ENCODE peak calls at places on chromosome 19, in four cellular contexts. N is pancreas, P is fibroblast of lung, Y is AG09309. X is an unnamed sample.
A peak's percentile ranks its signal among the peaks of the same experiment; 100 is the strongest.

GRCh38 chr19:19388568-19389555 is 16.6 kb upstream of the GATAD2A start:
- DNase-seq in N (no peak), P (no peak), Y (no peak), X (no peak)

GRCh38 chr19:30161770-30162169 is 210.4 kb upstream of the ZNF536 start:
- DNase-seq in N (no peak), P (no peak), Y (no peak), X (no peak)

GRCh38 chr19:31283701-31284100 is 65.5 kb downstream of the TSHZ3 start:
- DNase-seq in N (no peak), P (no peak), Y (no peak), X (no peak)

GRCh38 chr19:9885077-9885552 is 50.0 kb downstream of the PIN1 start:
- DNase-seq in N (no peak), P (peak; percentile 23), Y (no peak), X (no peak)

GRCh38 chr19:7590256-7590655 is 5.4 kb upstream of the CAMSAP3 start:
- DNase-seq in N (no peak), P (no peak), Y (no peak), X (no peak)

GRCh38 chr19:38429055-38429810 is 3.2 kb upstream of the RASGRP4 start:
- DNase-seq in N (no peak), P (no peak), Y (no peak), X (no peak)

GRCh38 chr19:7494416-7495098 is 5.7 kb upstream of the PEX11G start:
- DNase-seq in N (peak; percentile 66), P (peak; percentile 31), Y (no peak), X (no peak)

GRCh38 chr19:42345191-42345812 is 19.9 kb downstream of the MEGF8 start:
- DNase-seq in N (no peak), P (no peak), Y (peak; percentile 37), X (no peak)

GRCh38 chr19:38079926-38080380 is 144.1 kb downstream of the DPF1 start:
- DNase-seq in N (no peak), P (peak; percentile 96), Y (peak; percentile 77), X (peak; percentile 71)

GRCh38 chr19:50547385-50548190 is 20.6 kb downstream of the LRRC4B start:
- DNase-seq in N (no peak), P (no peak), Y (no peak), X (no peak)

GRCh38 chr19:12992729-12993128 is 2.5 kb upstream of the NFIX start:
- DNase-seq in N (no peak), P (no peak), Y (no peak), X (no peak)

GRCh38 chr19:41774515-41774980 is 19.2 kb downstream of the CEACAM6 start:
- DNase-seq in N (no peak), P (no peak), Y (no peak), X (no peak)

GRCh38 chr19:7010722-7011593 is 10.3 kb downstream of the MBD3L2B start:
- DNase-seq in N (no peak), P (no peak), Y (no peak), X (no peak)

GRCh38 chr19:39497850-39498261 is 891 bp upstream of the DLL3 start:
- DNase-seq in N (peak; percentile 73), P (peak; percentile 24), Y (no peak), X (no peak)

GRCh38 chr19:2237869-2238153 is 1.2 kb downstream of the SF3A2 start:
- DNase-seq in N (no peak), P (no peak), Y (no peak), X (no peak)

GRCh38 chr19:14072535-14073231 is at the start of gene MISP3:
- DNase-seq in N (peak; percentile 90), P (peak; percentile 53), Y (no peak), X (no peak)

GRCh38 chr19:14004619-14005380 is 1.3 kb downstream of the RFX1 start:
- DNase-seq in N (no peak), P (no peak), Y (no peak), X (no peak)

GRCh38 chr19:27974082-27974513 is 1238.9 kb downstream of the UQCRFS1 start:
- DNase-seq in N (no peak), P (peak; percentile 56), Y (no peak), X (no peak)

GRCh38 chr19:1809663-1810062 is 2.4 kb downstream of the ATP8B3 start:
- DNase-seq in N (no peak), P (no peak), Y (no peak), X (no peak)

GRCh38 chr19:38596057-38596981 is 21.4 kb downstream of the MAP4K1 start:
- DNase-seq in N (peak; percentile 86), P (no peak), Y (no peak), X (no peak)

GRCh38 chr19:23054456-23054855 is 51.5 kb upstream of the ZNF728 start:
- DNase-seq in N (no peak), P (no peak), Y (no peak), X (no peak)

GRCh38 chr19:54248016-54248601 is 5.5 kb upstream of the LILRA6 start:
- DNase-seq in N (no peak), P (no peak), Y (no peak), X (no peak)

GRCh38 chr19:40410030-40410389 is 3.2 kb downstream of the PRX start:
- DNase-seq in N (no peak), P (no peak), Y (no peak), X (no peak)

GRCh38 chr19:10006752-10007323 is 3.5 kb downstream of the COL5A3 start:
- DNase-seq in N (no peak), P (no peak), Y (no peak), X (no peak)

GRCh38 chr19:8334458-8335342 is 8.4 kb downstream of the KANK3 start:
- DNase-seq in N (peak; percentile 76), P (peak; percentile 73), Y (no peak), X (no peak)

GRCh38 chr19:31658993-31659896 is 310.0 kb upstream of the TSHZ3 start:
- DNase-seq in N (no peak), P (no peak), Y (no peak), X (no peak)

GRCh38 chr19:9498183-9498902 is at the start of gene ZNF560:
- DNase-seq in N (no peak), P (peak; percentile 21), Y (no peak), X (no peak)

DNA sequence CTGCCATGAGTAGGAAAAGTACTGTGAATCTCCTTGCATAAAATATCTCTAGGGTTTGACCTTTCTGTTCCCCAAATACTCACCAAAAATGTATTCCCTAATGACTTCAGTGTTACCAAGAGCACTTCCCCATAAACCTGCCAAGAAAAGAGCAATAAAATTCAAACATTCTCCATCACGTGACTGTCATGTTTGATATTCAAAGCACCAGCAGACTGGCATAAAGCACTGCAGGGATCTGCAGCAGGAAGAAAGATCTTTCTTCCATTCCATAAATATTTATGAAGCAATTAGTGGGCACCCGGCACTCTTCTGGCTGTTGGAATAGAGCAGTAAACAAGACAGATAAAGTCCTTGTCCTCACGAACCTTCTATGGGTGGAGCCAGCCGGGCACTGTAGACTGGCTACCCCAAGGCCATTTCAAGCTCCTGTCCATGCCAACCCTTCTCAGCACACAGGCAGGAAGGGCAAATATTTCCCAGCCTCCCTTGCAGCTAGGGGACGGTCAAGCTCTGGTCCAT is 20.3 kb downstream of the PLA2G4C start:
- DNase-seq in N (no peak), P (no peak), Y (peak; percentile 65), X (no peak)
- TF ChIP-seq CTCF in N (no peak), P (no peak), Y (no peak), X (no peak)

GRCh38 chr19:4065430-4066175 is 1.1 kb downstream of the ZBTB7A start:
- DNase-seq in N (peak; percentile 99), P (peak; percentile 97), Y (peak; percentile 89), X (peak; percentile 96)
- H3K4me3 ChIP-seq in N (peak overlapping the region; percentile 72), P (peak overlapping the region; percentile 76), Y (peak overlapping the region; percentile 97), X (peak overlapping the region; percentile 74)

DNA sequence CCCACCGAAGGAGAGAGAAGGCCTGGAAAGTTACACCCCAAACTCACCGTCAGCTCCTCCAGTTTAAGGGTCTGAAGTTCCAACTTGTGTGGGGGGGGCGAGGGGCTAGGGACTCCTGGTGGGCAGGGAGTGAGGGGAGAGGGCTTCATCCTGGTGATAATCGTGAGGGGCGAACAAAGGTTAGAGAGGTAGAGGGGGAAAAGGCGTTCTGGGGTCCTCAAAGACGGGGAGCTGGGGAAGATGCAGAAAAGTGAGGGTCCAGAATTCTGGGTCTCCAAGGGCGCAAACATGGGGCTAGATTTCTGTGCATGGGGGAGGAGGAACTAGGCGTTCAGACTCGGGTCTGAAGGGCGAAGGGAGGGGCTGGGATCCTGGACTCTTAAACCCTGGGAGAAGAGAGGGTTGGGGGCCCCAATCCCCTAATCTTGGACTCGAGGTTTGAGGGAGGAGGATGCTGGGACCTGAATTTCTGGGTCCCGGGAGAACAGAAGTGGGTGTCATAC is 4.7 kb downstream of the MAMSTR start:
- DNase-seq in N (no peak), P (no peak), Y (no peak), X (no peak)
- TF ChIP-seq CTCF in N (no peak), P (no peak), Y (no peak), X (no peak)

DNA sequence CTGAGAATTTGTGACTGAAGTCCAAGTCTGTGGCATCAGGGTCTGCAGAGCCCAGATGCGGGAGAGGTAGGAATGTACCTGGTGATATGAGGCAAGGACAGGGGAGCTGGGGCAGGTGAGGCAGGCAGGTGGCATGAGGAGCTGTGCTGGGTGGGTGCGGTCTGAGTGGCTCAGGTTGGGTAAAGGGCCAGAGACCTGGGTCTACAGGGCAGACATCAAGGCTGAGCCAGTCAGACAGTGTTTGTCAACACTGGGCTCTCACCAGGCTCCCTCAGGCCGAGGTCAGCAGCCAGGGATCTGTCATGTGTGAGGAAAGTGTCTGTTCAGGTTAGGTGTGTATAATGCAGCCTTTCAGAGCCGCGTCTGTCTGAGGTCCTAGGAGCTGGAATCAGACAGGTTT is 18.6 kb downstream of the GPI start:
- DNase-seq in N (no peak), P (no peak), Y (no peak), X (no peak)
- H3K4me3 ChIP-seq in N (no peak overlapping the region), P (no peak overlapping the region), Y (no peak overlapping the region), X (no peak overlapping the region)

GRCh38 chr19:35044317-35045117 is 3.0 kb downstream of the HPN start:
- DNase-seq in N (peak; percentile 89), P (peak; percentile 18), Y (no peak), X (no peak)

GRCh38 chr19:35042954-35043604 is 1.6 kb downstream of the HPN start:
- DNase-seq in N (no peak), P (no peak), Y (no peak), X (no peak)

GRCh38 chr19:35043906-35044305 is 2.4 kb downstream of the HPN start:
- DNase-seq in N (no peak), P (no peak), Y (no peak), X (no peak)

GRCh38 chr19:35046461-35046860 is 4.9 kb downstream of the HPN start:
- DNase-seq in N (no peak), P (no peak), Y (no peak), X (no peak)

GRCh38 chr19:35045667-35046300 is 4.3 kb downstream of the HPN start:
- DNase-seq in N (no peak), P (no peak), Y (no peak), X (no peak)
- TF ChIP-seq CTCF in N (no peak), P (peak; percentile 53), Y (peak; percentile 37), X (peak; percentile 53)

DNA sequence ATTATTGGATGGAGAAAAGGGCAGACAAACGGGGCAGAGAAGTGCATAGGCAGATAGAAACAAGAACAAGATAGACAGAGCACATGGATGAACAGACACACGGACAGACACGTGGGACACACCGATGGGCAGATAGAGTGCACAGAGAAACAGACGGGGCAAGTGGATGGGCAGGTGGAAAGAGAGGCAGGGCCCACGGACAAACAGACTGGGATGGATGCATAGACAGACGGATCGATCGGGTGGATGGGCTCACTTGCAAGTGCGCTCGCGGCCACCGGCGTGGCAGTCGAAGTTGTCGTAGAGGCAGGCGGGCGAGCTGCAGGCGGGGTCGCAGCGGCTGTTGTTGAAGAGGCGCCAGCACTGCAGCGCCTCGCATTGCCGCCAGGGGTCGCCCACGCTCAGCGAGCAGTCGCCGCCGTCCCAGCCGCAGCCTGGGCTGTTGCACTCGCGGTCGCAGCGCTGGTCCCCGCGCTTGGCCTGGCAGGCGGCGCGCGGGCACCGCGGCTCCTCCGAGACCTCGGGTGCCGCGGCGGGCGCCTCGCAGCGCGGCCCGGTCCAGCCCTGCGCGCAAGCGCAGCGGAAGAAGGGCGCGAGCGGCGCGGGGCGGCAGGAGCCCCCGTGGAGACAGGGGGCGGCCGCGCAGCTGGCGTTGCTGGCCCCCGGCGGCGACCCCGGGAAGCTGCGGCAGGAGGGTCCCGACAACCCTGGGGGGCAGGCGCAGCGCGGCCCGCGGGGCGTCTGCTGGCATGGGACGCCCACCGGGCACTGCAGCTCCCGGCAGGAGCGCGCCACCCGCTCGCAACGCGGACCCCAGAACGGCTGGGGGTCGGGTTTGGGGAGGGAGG is 23.3 kb downstream of the NOTCH3 start:
- DNase-seq in N (peak; percentile 98), P (peak; percentile 59), Y (no peak), X (no peak)
- H3K4me3 ChIP-seq in N (no peak overlapping the region), P (no peak overlapping the region), Y (no peak overlapping the region), X (no peak overlapping the region)

X was measured in AG04450.